ENCODE peak calls at places on chromosomes 13 and 19, in six cellular contexts. H is GM13977; P is MV-4-11; F is GM19239; T is CD8-positive, alpha-beta T cell; M is GM04503. B is an unnamed sample.

GRCh38 chr13:40615619-40616018 is 50.8 kb downstream of the FOXO1 start:
- DNase-seq in H (no peak), M (no peak), F (no peak), T (no peak), P (no peak), B (no peak)

GRCh38 chr13:73870970-73871935 is 263.0 kb downstream of the KLF12 start:
- DNase-seq in T (no peak), F (no peak), P (peak; percentile 4), H (no peak), M (no peak), B (no peak)

GRCh38 chr19:12784871-12785430 is 6.3 kb upstream of the JUNB start:
- DNase-seq in T (peak; percentile 39), P (peak; percentile 80), M (no peak), F (no peak), H (no peak), B (no peak)

GRCh38 chr19:958967-959685 is 25.0 kb upstream of the WDR18 start:
- DNase-seq in P (peak; percentile 64), H (no peak), T (no peak), F (no peak), M (no peak), B (no peak)

GRCh38 chr13:93230466-93230865 is 3.9 kb downstream of the GPC6 start:
- DNase-seq in H (no peak), M (peak; percentile 83), P (no peak), T (no peak), F (no peak), B (no peak)

GRCh38 chr13:113777311-113778260 is 18.6 kb downstream of the TMEM255B start:
- DNase-seq in T (no peak), P (peak; percentile 25), M (no peak), F (no peak), H (no peak), B (no peak)

GRCh38 chr19:32662186-32662585 is 12.8 kb downstream of the ANKRD27 start:
- DNase-seq in T (no peak), F (no peak), P (peak; percentile 76), M (no peak), H (no peak), B (no peak)

GRCh38 chr13:44876782-44877324 is 112.4 kb downstream of the NUFIP1 start:
- DNase-seq in H (no peak), T (no peak), P (no peak), F (no peak), M (no peak), B (no peak)

GRCh38 chr19:40585677-40586422 is 9.2 kb downstream of the SHKBP1 start:
- DNase-seq in F (no peak), M (no peak), T (no peak), H (no peak), P (peak; percentile 92), B (no peak)

GRCh38 chr13:32650705-32651311 is 64.6 kb downstream of the PDS5B start:
- DNase-seq in H (peak; percentile 40), M (peak; percentile 8), T (peak; percentile 63), P (peak; percentile 81), F (peak; percentile 18), B (no peak)

GRCh38 chr13:44627441-44627840 is 51.3 kb upstream of the TSC22D1 start:
- DNase-seq in H (no peak), F (no peak), P (no peak), T (no peak), M (peak; percentile 20), B (no peak)

GRCh38 chr13:105377452-105377851 is 1158.0 kb downstream of the EFNB2 start:
- DNase-seq in M (no peak), P (no peak), F (no peak), T (no peak), H (no peak), B (no peak)

GRCh38 chr13:38308736-38309135 is 40.9 kb upstream of the UFM1 start:
- DNase-seq in P (peak; percentile 1), T (no peak), H (no peak), M (peak; percentile 64), F (no peak), B (no peak)

B was measured in cardiac septum.